ENCODE peak calls at places on chromosomes 6 and 20, in ten cellular contexts. V, L, E, D, N, R, Q, P, U and W are unnamed samples.
A peak's percentile ranks its signal among the peaks of the same experiment; 100 is the strongest.

GRCh38 chr20:41160686-41161085 is 23.3 kb downstream of the PLCG1 start:
- DNase-seq in N (no peak), L (no peak), U (no peak), D (no peak), E (no peak), P (no peak), V (no peak), R (no peak), Q (no peak), W (no peak)

GRCh38 chr20:53748821-53749402 is 155.3 kb upstream of the ZNF217 start:
- DNase-seq in U (no peak), N (peak; percentile 66), R (peak; percentile 42), Q (no peak), L (peak; percentile 56), P (peak; percentile 65), V (no peak), D (no peak), E (no peak), W (no peak)

GRCh38 chr6:164579035-164579434 is 730.4 kb downstream of the C6orf118 start:
- DNase-seq in P (peak; percentile 0), U (no peak), E (no peak), V (no peak), R (no peak), Q (no peak), L (no peak), N (no peak), D (no peak), W (no peak)

GRCh38 chr20:40954521-40955165 is 74.0 kb upstream of the TOP1 start:
- DNase-seq in E (no peak), R (peak; percentile 28), V (no peak), U (no peak), P (no peak), L (no peak), N (no peak), Q (no peak), D (no peak), W (no peak)

GRCh38 chr20:50590348-50590664 is 80.1 kb downstream of the PTPN1 start:
- DNase-seq in U (no peak), R (no peak), N (no peak), L (no peak), D (no peak), P (no peak), Q (no peak), V (no peak), E (no peak), W (no peak)

GRCh38 chr20:49575551-49576060 is 7.7 kb upstream of the PTGIS start:
- DNase-seq in V (peak; percentile 39), Q (no peak), N (no peak), U (peak; percentile 81), E (no peak), L (peak; percentile 53), R (no peak), P (no peak), D (peak; percentile 48), W (no peak)

GRCh38 chr6:138945354-138945753 is 42.7 kb downstream of the REPS1 start:
- DNase-seq in D (no peak), L (no peak), Q (no peak), R (no peak), V (no peak), E (no peak), P (no peak), U (no peak), N (no peak), W (no peak)

GRCh38 chr6:155341130-155341828 is 27.0 kb upstream of the TFB1M start:
- DNase-seq in N (no peak), V (no peak), E (no peak), U (no peak), D (no peak), Q (no peak), P (peak; percentile 67), R (no peak), L (peak; percentile 89), W (peak; percentile 55)

GRCh38 chr6:105317607-105318533 is 85.0 kb downstream of the PREP start:
- DNase-seq in U (no peak), L (no peak), D (peak; percentile 36), N (no peak), R (no peak), V (no peak), E (no peak), Q (no peak), P (no peak), W (no peak)

GRCh38 chr6:97462031-97462430 is 179.0 kb upstream of the MMS22L start:
- DNase-seq in D (no peak), U (no peak), P (peak; percentile 2), Q (no peak), E (no peak), N (no peak), R (no peak), V (no peak), L (no peak), W (no peak)

GRCh38 chr20:61896058-61896961 is 169.4 kb downstream of the TAF4 start:
- DNase-seq in V (peak; percentile 53), P (peak; percentile 67), R (no peak), L (peak; percentile 37), U (no peak), Q (no peak), E (no peak), N (peak; percentile 98), D (peak; percentile 67), W (peak; percentile 1)

GRCh38 chr6:20569000-20569610 is 34.8 kb downstream of the CDKAL1 start:
- DNase-seq in L (peak; percentile 21), Q (no peak), N (peak; percentile 4), V (no peak), E (no peak), U (no peak), R (no peak), P (no peak), D (no peak), W (no peak)

GRCh38 chr6:44216677-44217331 is at the start of gene MYMX:
- DNase-seq in P (no peak), Q (no peak), R (no peak), D (no peak), U (peak; percentile 14), E (no peak), L (no peak), N (no peak), V (peak; percentile 47), W (no peak)

GRCh38 chr6:14533446-14533845 is 415.9 kb downstream of the CD83 start:
- DNase-seq in D (no peak), P (no peak), U (no peak), L (no peak), N (no peak), R (no peak), Q (no peak), V (no peak), E (peak; percentile 7), W (no peak)

GRCh38 chr6:111291334-111291705 is 191.7 kb downstream of the REV3L start:
- DNase-seq in U (no peak), L (no peak), N (no peak), E (no peak), R (no peak), V (no peak), Q (no peak), P (peak; percentile 7), D (no peak), W (no peak)

GRCh38 chr6:38169826-38170526 is 350.4 kb downstream of the ZFAND3 start:
- DNase-seq in L (no peak), E (no peak), Q (no peak), V (no peak), U (no peak), N (no peak), P (no peak), D (no peak), R (no peak), W (no peak)

GRCh38 chr20:4509825-4510522 is 211.7 kb upstream of the PRND start:
- DNase-seq in U (no peak), E (no peak), N (no peak), V (no peak), R (no peak), L (peak; percentile 54), Q (no peak), P (peak; percentile 49), D (no peak), W (peak; percentile 14)

GRCh38 chr20:41316602-41317535 is 662 bp downstream of the ZHX3 start:
- DNase-seq in N (peak; percentile 91), Q (peak; percentile 73), E (peak; percentile 80), U (no peak), D (peak; percentile 53), V (peak; percentile 85), P (peak; percentile 85), R (peak; percentile 86), L (peak; percentile 91), W (no peak)

GRCh38 chr6:116476021-116476678 is 15.0 kb downstream of the CALHM6 start:
- DNase-seq in D (peak; percentile 13), L (peak; percentile 29), P (peak; percentile 31), Q (no peak), V (no peak), E (no peak), U (no peak), N (no peak), R (peak; percentile 86), W (no peak)

GRCh38 chr20:40805592-40805991 is 116.6 kb upstream of the MAFB start:
- DNase-seq in V (no peak), L (no peak), E (no peak), N (no peak), U (no peak), Q (no peak), P (no peak), R (no peak), D (no peak), W (no peak)

GRCh38 chr6:130524552-130524951 is 158.7 kb downstream of the TMEM200A start:
- DNase-seq in E (no peak), Q (no peak), D (no peak), R (no peak), P (no peak), U (no peak), N (no peak), L (no peak), V (no peak), W (no peak)

GRCh38 chr20:33791959-33792597 is 19.1 kb upstream of the CHMP4B start:
- DNase-seq in P (peak; percentile 49), L (peak; percentile 72), Q (peak; percentile 34), E (no peak), D (peak; percentile 76), N (peak; percentile 42), R (peak; percentile 68), U (no peak), V (peak; percentile 46), W (no peak)